ENCODE peak calls at places on chromosomes 3 and 15, in ten cellular contexts. E is A549; N is cerebellum; P is aorta; A is NCI-H748 treated with DMSO at 0.1 percent for 48 hours; G is NCI-H1417; C is occipital lobe; D is activated CD4-positive, alpha-beta T cell treated with anti-CD3 and anti-CD28 coated beads for 36 hours; T is HT-29; B is GM06990. J is an unnamed sample.

GRCh38 chr15:40336129-40337122 is 4.3 kb downstream of the CCDC9B start:
- DNase-seq in C (no peak), B (no peak), G (peak; percentile 38), T (no peak), A (no peak), P (no peak), E (no peak), D (peak; percentile 45), N (no peak), J (no peak)

GRCh38 chr3:122627301-122627700 is 49.9 kb downstream of the PARP15 start:
- DNase-seq in G (peak; percentile 30), C (no peak), P (no peak), A (no peak), N (no peak), T (no peak), E (no peak), D (no peak), B (no peak), J (no peak)

GRCh38 chr3:42683875-42684593 is 1.3 kb upstream of the KLHL40 start:
- DNase-seq in E (peak; percentile 53), A (no peak), B (no peak), C (peak; percentile 84), P (peak; percentile 88), D (peak; percentile 85), N (no peak), T (peak; percentile 18), G (peak; percentile 1), J (no peak)

GRCh38 chr3:151550642-151551041 is 89.8 kb upstream of the IGSF10 start:
- DNase-seq in G (no peak), N (no peak), T (no peak), C (no peak), E (no peak), B (no peak), A (no peak), D (no peak), P (no peak), J (no peak)

GRCh38 chr3:143122608-143123352 is 3.2 kb downstream of the CHST2 start:
- DNase-seq in P (no peak), N (no peak), C (no peak), G (no peak), A (no peak), B (peak; percentile 53), D (no peak), T (no peak), E (no peak), J (no peak)

GRCh38 chr15:48962662-48963523 is 826 bp downstream of the SHC4 start:
- DNase-seq in D (peak; percentile 18), G (no peak), E (no peak), P (peak; percentile 78), B (no peak), T (no peak), A (peak; percentile 1), N (peak; percentile 14), C (peak; percentile 13), J (no peak)

GRCh38 chr3:58384381-58385090 is 49.1 kb downstream of the PDHB start:
- DNase-seq in C (no peak), B (peak; percentile 1), T (no peak), E (no peak), G (no peak), A (no peak), P (no peak), N (peak; percentile 45), D (no peak), J (no peak)

GRCh38 chr15:60344987-60345386 is 52.8 kb downstream of the ANXA2 start:
- DNase-seq in C (no peak), A (no peak), D (no peak), G (no peak), P (no peak), T (no peak), B (no peak), E (no peak), N (no peak), J (no peak)

GRCh38 chr15:61079529-61079928 is 149.6 kb downstream of the RORA start:
- DNase-seq in N (no peak), B (no peak), T (no peak), E (no peak), P (no peak), C (no peak), G (no peak), D (no peak), A (no peak), J (no peak)

GRCh38 chr3:7456376-7456775 is 595.5 kb downstream of the GRM7 start:
- DNase-seq in B (no peak), A (no peak), C (no peak), T (no peak), E (no peak), P (no peak), G (no peak), N (no peak), D (no peak), J (no peak)

GRCh38 chr15:33215941-33216872 is 21.7 kb upstream of the FMN1 start:
- DNase-seq in T (peak; percentile 53), C (no peak), P (no peak), B (no peak), G (peak; percentile 46), E (peak; percentile 53), A (no peak), D (no peak), N (no peak), J (no peak)

GRCh38 chr15:41215708-41216107 is 14.8 kb downstream of the EXD1 start:
- DNase-seq in C (no peak), D (no peak), A (no peak), T (no peak), G (no peak), B (no peak), N (no peak), E (no peak), P (no peak), J (no peak)

GRCh38 chr3:177341766-177342165 is 144.5 kb upstream of the TBL1XR1 start:
- DNase-seq in A (no peak), C (no peak), P (no peak), T (no peak), G (no peak), D (no peak), N (no peak), E (no peak), B (no peak), J (no peak)

GRCh38 chr15:92663250-92663951 is 7.8 kb upstream of the FAM174B start:
- DNase-seq in T (no peak), A (no peak), B (peak; percentile 60), D (peak; percentile 60), N (no peak), E (no peak), C (no peak), P (no peak), G (no peak), J (peak; percentile 61)

GRCh38 chr15:63368503-63368902 is 13.1 kb downstream of the CA12 start:
- DNase-seq in C (no peak), B (no peak), G (no peak), N (no peak), T (no peak), A (no peak), P (no peak), E (no peak), D (no peak), J (no peak)

GRCh38 chr3:79140718-79141117 is 627.1 kb downstream of the ROBO1 start:
- DNase-seq in N (no peak), B (no peak), A (no peak), D (no peak), E (no peak), G (no peak), T (no peak), C (no peak), P (no peak), J (no peak)

GRCh38 chr3:59425942-59426341 is 376.1 kb upstream of the CFAP20DC start:
- DNase-seq in E (no peak), C (no peak), P (no peak), A (no peak), G (no peak), B (no peak), T (no peak), D (peak; percentile 84), N (no peak), J (peak; percentile 25)

GRCh38 chr3:52346623-52347530 is 30.8 kb downstream of the DNAH1 start:
- DNase-seq in A (no peak), P (no peak), B (no peak), C (no peak), D (no peak), T (no peak), G (no peak), N (peak; percentile 31), E (no peak), J (no peak)

GRCh38 chr3:128068156-128068620 is 16.0 kb downstream of the SEC61A1 start:
- DNase-seq in E (peak; percentile 44), G (peak; percentile 73), D (peak; percentile 50), N (no peak), C (no peak), P (no peak), A (no peak), B (no peak), T (peak; percentile 73), J (no peak)

GRCh38 chr15:52154896-52155865 is 36.0 kb downstream of the GNB5 start:
- DNase-seq in G (no peak), B (no peak), E (no peak), A (no peak), C (no peak), P (no peak), N (peak; percentile 49), D (no peak), T (no peak), J (no peak)

GRCh38 chr3:77051927-77052542 is 12.1 kb downstream of the ROBO2 start:
- DNase-seq in G (peak; percentile 72), T (no peak), D (no peak), E (no peak), P (no peak), A (peak; percentile 22), B (no peak), N (no peak), C (no peak), J (no peak)